ENCODE peak calls at places on chromosomes 13 and 19, in six cellular contexts. V, A, N, R, X and M are unnamed samples.

GRCh38 chr19:15448778-15449619 is 757 bp downstream of the WIZ start:
- DNase-seq in V (no peak), A (no peak), N (peak; percentile 52), R (no peak), X (no peak), M (no peak)

GRCh38 chr19:10271543-10272086 is 695 bp downstream of the ICAM1 start:
- DNase-seq in V (no peak), A (no peak), N (peak; percentile 65), R (no peak), X (peak; percentile 66), M (no peak)

GRCh38 chr19:2043864-2044708 is 7.0 kb downstream of the MKNK2 start:
- DNase-seq in V (no peak), A (no peak), N (peak; percentile 35), R (no peak), X (no peak), M (no peak)

GRCh38 chr19:14381689-14382474 is 638 bp downstream of the ADGRE5 start:
- DNase-seq in V (no peak), A (peak; percentile 28), N (no peak), R (no peak), X (peak; percentile 70), M (no peak)

GRCh38 chr19:13053761-13054604 is 48.7 kb downstream of the LYL1 start:
- DNase-seq in V (peak; percentile 38), A (peak; percentile 83), N (no peak), R (peak; percentile 92), X (peak; percentile 95), M (peak; percentile 50)

GRCh38 chr13:35804901-35805300 is 326.3 kb downstream of the DCLK1 start:
- DNase-seq in V (no peak), A (no peak), N (no peak), R (no peak), X (peak; percentile 29), M (no peak)

GRCh38 chr19:12365094-12365371 is 450 bp downstream of the ZNF442 start:
- DNase-seq in V (no peak), A (no peak), N (no peak), R (no peak), X (no peak), M (no peak)

GRCh38 chr19:53112286-53112685 is 9.1 kb upstream of the ZNF160 start:
- DNase-seq in V (no peak), A (no peak), N (no peak), R (no peak), X (peak; percentile 15), M (no peak)

GRCh38 chr13:76271728-76272232 is 614.4 kb downstream of the KCTD12 start:
- DNase-seq in V (no peak), A (no peak), N (no peak), R (no peak), X (no peak), M (no peak)

GRCh38 chr19:41785653-41786052 is 10.7 kb upstream of the CEACAM3 start:
- DNase-seq in V (no peak), A (peak; percentile 18), N (peak; percentile 36), R (peak; percentile 29), X (peak; percentile 80), M (peak; percentile 51)

GRCh38 chr19:52936958-52937334 is 13.7 kb upstream of the ZNF888 start:
- DNase-seq in V (no peak), A (no peak), N (no peak), R (no peak), X (no peak), M (no peak)

GRCh38 chr19:35306473-35307246 is 14.7 kb downstream of the MAG start:
- DNase-seq in V (no peak), A (no peak), N (no peak), R (no peak), X (no peak), M (no peak)

GRCh38 chr13:30341815-30342570 is 34.6 kb upstream of the KATNAL1 start:
- DNase-seq in V (no peak), A (peak; percentile 83), N (no peak), R (peak; percentile 71), X (peak; percentile 91), M (no peak)

GRCh38 chr19:40217027-40217810 is 965 bp downstream of the TTC9B start:
- DNase-seq in V (peak; percentile 83), A (no peak), N (no peak), R (no peak), X (no peak), M (peak; percentile 48)

GRCh38 chr19:32599736-32600157 is 18.8 kb downstream of the PDCD5 start:
- DNase-seq in V (peak; percentile 13), A (no peak), N (no peak), R (peak; percentile 36), X (peak; percentile 77), M (no peak)

GRCh38 chr13:108742681-108743080 is 113.3 kb downstream of the MYO16 start:
- DNase-seq in V (no peak), A (no peak), N (no peak), R (no peak), X (no peak), M (no peak)

GRCh38 chr13:112903071-112903577 is 65.9 kb upstream of the MCF2L start:
- DNase-seq in V (no peak), A (no peak), N (no peak), R (no peak), X (no peak), M (no peak)

GRCh38 chr19:40245506-40246128 is 19.1 kb upstream of the CCNP start:
- DNase-seq in V (no peak), A (no peak), N (no peak), R (no peak), X (no peak), M (no peak)

GRCh38 chr13:49636705-49637104 is 8.4 kb downstream of the ARL11 start:
- DNase-seq in V (no peak), A (no peak), N (no peak), R (no peak), X (no peak), M (no peak)

GRCh38 chr13:49637989-49638388 is 9.7 kb downstream of the ARL11 start:
- DNase-seq in V (no peak), A (no peak), N (no peak), R (no peak), X (no peak), M (no peak)

GRCh38 chr13:49641810-49642291 is 13.5 kb downstream of the ARL11 start:
- DNase-seq in V (no peak), A (peak; percentile 49), N (no peak), R (peak; percentile 61), X (peak; percentile 96), M (no peak)

GRCh38 chr13:49635599-49636433 is 7.5 kb downstream of the ARL11 start:
- DNase-seq in V (no peak), A (peak; percentile 19), N (no peak), R (peak; percentile 27), X (peak; percentile 78), M (no peak)

GRCh38 chr13:49638416-49639072 is 10.2 kb downstream of the ARL11 start:
- DNase-seq in V (no peak), A (no peak), N (no peak), R (no peak), X (peak; percentile 42), M (no peak)
- TF ChIP-seq CTCF in V (no peak), A (no peak), N (no peak), R (no peak), X (no peak), M (no peak)

GRCh38 chr19:3969435-3970312 is 1.2 kb downstream of the DAPK3 start:
- DNase-seq in V (no peak), A (no peak), N (no peak), R (peak; percentile 62), X (peak; percentile 92), M (peak; percentile 18)
- TF ChIP-seq CTCF in V (no peak), A (no peak), N (no peak), R (peak; percentile 34), X (peak; percentile 40), M (peak; percentile 16)

GRCh38 chr19:55493052-55493649 is 4.9 kb downstream of the SSC5D start:
- DNase-seq in V (no peak), A (no peak), N (no peak), R (no peak), X (peak; percentile 44), M (no peak)
- TF ChIP-seq CTCF in V (no peak), A (no peak), N (no peak), R (no peak), X (no peak), M (no peak)

GRCh38 chr13:48303331-48304131 is at the start of gene RB1:
- DNase-seq in V (no peak), A (peak; percentile 85), N (peak; percentile 90), R (peak; percentile 61), X (peak; percentile 93), M (peak; percentile 78)
- TF ChIP-seq CTCF in V (no peak), A (no peak), N (no peak), R (no peak), X (no peak), M (no peak)

GRCh38 chr13:23570931-23571330 is 719 bp downstream of the TNFRSF19 start:
- DNase-seq in V (no peak), A (no peak), N (no peak), R (no peak), X (peak; percentile 22), M (no peak)
- TF ChIP-seq CTCF in V (no peak), A (no peak), N (no peak), R (peak; percentile 55), X (peak; percentile 11), M (peak; percentile 8)